ENCODE peak calls at places on chromosomes 12 and 14, in four cellular contexts. C is pancreas, B is uterus, D is tibial artery. W is an unnamed sample.

GRCh38 chr12:124520896-124521295 is 46.5 kb downstream of the NCOR2 start:
- DNase-seq in C (peak), B (peak), D (no peak), W (no peak)

GRCh38 chr12:15629108-15629507 is 160.1 kb downstream of the EPS8 start:
- DNase-seq in C (no peak), B (peak), D (peak), W (no peak)

GRCh38 chr12:45498645-45499044 is 230.9 kb upstream of the ARID2 start:
- DNase-seq in C (no peak), B (no peak), D (no peak), W (no peak)

GRCh38 chr14:76812093-76812421 is 625 bp downstream of the ANGEL1 start:
- DNase-seq in C (no peak), B (no peak), D (no peak), W (no peak)

GRCh38 chr12:98998697-98999299 is 353.7 kb downstream of the APAF1 start:
- DNase-seq in C (no peak), B (no peak), D (no peak), W (no peak)

GRCh38 chr12:88579572-88579940 is 715 bp downstream of the KITLG start:
- DNase-seq in C (peak), B (peak), D (peak), W (no peak)

GRCh38 chr12:104513681-104514080 is 56.9 kb downstream of the CHST11 start:
- DNase-seq in C (no peak), B (no peak), D (no peak), W (no peak)

GRCh38 chr14:78519863-78520262 is 349.7 kb downstream of the NRXN3 start:
- DNase-seq in C (no peak), B (no peak), D (no peak), W (no peak)

GRCh38 chr12:25557830-25558436 is 4.8 kb upstream of the LMNTD1 start:
- DNase-seq in C (no peak), B (no peak), D (no peak), W (no peak)

GRCh38 chr12:113174461-113175384 is 10.6 kb downstream of the DDX54 start:
- DNase-seq in C (peak), B (peak), D (peak), W (no peak)

GRCh38 chr12:71865166-71865713 is 25.7 kb downstream of the TBC1D15 start:
- DNase-seq in C (no peak), B (no peak), D (no peak), W (no peak)

DNA sequence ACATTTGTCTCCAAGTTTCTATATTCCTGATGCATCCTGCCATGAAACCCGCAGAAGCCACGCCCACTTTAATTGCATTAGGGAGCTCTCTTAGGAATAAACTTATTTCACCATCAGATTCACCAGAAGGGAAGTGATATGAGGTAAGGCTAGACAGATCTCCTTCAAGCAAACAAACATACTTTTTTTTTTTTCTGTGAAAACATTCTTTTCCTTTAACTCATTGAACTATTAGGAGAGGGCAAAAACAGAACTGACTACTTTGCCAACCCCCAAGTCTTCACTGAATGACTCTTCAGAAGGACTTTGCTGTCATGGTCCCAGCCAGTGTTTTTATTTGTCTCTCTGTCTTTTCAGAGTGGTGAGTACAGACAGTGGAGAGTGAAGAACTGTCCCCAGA is 48.4 kb downstream of the GTF2A1 start:
- DNase-seq in C (no peak), B (no peak), D (no peak), W (no peak)
- H3K27ac ChIP-seq in C (no peak), B (no peak), D (no peak), W (no peak)

DNA sequence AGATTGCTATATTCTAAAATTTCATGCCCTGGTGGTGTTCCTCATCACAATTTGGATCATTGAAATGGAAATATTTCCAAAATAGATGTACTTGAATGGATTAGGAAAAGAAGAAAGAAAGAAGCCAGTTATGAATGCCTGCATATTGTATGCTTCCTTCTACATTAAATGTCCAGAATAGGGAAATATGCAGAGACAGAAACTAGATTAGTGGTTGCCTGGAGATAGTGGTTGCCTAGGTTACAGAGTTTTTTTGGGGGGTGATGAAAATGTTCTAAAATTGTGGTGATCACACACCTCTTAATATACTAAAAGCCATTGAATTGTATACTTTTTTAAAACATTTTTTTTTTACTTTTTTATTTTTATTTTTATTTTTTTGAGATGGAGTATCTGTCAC is 18.0 kb downstream of the TUBA1A start:
- DNase-seq in C (no peak), B (no peak), D (no peak), W (no peak)
- H3K4me3 ChIP-seq in C (no peak), B (no peak), D (no peak), W (no peak)

GRCh38 chr12:6644257-6644596 is 3.0 kb downstream of the ACRBP start:
- DNase-seq in C (peak), B (no peak), D (no peak), W (no peak)
- H3K27ac ChIP-seq in C (peak), B (no peak), D (no peak), W (no peak)

GRCh38 chr14:103093856-103094405 is 594 bp upstream of the EXOC3L4 start:
- DNase-seq in C (peak), B (no peak), D (no peak), W (no peak)
- H3K4me3 ChIP-seq in C (no peak), B (no peak), D (no peak), W (peak)

GRCh38 chr14:90681889-90682429 is 134.3 kb downstream of the TTC7B start:
- DNase-seq in C (no peak), B (no peak), D (no peak), W (no peak)
- H3K27ac ChIP-seq in C (no peak), B (no peak), D (no peak), W (peak)

GRCh38 chr14:100143523-100143922 is 15.9 kb downstream of the DEGS2 start:
- DNase-seq in C (no peak), B (no peak), D (no peak), W (no peak)

GRCh38 chr14:100145682-100146464 is 13.6 kb downstream of the DEGS2 start:
- DNase-seq in C (peak), B (no peak), D (no peak), W (no peak)

GRCh38 chr14:100144996-100145646 is 14.3 kb downstream of the DEGS2 start:
- DNase-seq in C (peak), B (no peak), D (no peak), W (no peak)

GRCh38 chr14:100143934-100144333 is 15.5 kb downstream of the DEGS2 start:
- DNase-seq in C (peak), B (no peak), D (no peak), W (no peak)

GRCh38 chr14:100144645-100144995 is 14.8 kb downstream of the DEGS2 start:
- DNase-seq in C (no peak), B (no peak), D (no peak), W (no peak)
- H3K4me3 ChIP-seq in C (no peak), B (no peak), D (no peak), W (no peak)

GRCh38 chr14:74660863-74661262 is 48.8 kb upstream of the LTBP2 start:
- DNase-seq in C (no peak), B (no peak), D (no peak), W (no peak)
- H3K27ac ChIP-seq in C (no peak), B (no peak), D (peak), W (no peak)

GRCh38 chr12:92142251-92142896 is 3.3 kb downstream of the BTG1 start:
- DNase-seq in C (no peak), B (no peak), D (no peak), W (no peak)

GRCh38 chr12:92141585-92142244 is 3.9 kb downstream of the BTG1 start:
- DNase-seq in C (no peak), B (no peak), D (no peak), W (no peak)

GRCh38 chr12:92139634-92140555 is 5.8 kb downstream of the BTG1 start:
- DNase-seq in C (no peak), B (no peak), D (no peak), W (no peak)

GRCh38 chr12:92143280-92143679 is 2.4 kb downstream of the BTG1 start:
- DNase-seq in C (no peak), B (no peak), D (no peak), W (no peak)

GRCh38 chr12:92140919-92141536 is 4.6 kb downstream of the BTG1 start:
- DNase-seq in C (no peak), B (no peak), D (no peak), W (no peak)
- H3K4me3 ChIP-seq in C (peak), B (peak), D (peak), W (peak)

GRCh38 chr12:53193040-53193439 is 12.3 kb upstream of the CSAD start:
- DNase-seq in C (no peak), B (no peak), D (peak), W (no peak)
- H3K27ac ChIP-seq in C (no peak), B (no peak), D (no peak), W (no peak)

DNA sequence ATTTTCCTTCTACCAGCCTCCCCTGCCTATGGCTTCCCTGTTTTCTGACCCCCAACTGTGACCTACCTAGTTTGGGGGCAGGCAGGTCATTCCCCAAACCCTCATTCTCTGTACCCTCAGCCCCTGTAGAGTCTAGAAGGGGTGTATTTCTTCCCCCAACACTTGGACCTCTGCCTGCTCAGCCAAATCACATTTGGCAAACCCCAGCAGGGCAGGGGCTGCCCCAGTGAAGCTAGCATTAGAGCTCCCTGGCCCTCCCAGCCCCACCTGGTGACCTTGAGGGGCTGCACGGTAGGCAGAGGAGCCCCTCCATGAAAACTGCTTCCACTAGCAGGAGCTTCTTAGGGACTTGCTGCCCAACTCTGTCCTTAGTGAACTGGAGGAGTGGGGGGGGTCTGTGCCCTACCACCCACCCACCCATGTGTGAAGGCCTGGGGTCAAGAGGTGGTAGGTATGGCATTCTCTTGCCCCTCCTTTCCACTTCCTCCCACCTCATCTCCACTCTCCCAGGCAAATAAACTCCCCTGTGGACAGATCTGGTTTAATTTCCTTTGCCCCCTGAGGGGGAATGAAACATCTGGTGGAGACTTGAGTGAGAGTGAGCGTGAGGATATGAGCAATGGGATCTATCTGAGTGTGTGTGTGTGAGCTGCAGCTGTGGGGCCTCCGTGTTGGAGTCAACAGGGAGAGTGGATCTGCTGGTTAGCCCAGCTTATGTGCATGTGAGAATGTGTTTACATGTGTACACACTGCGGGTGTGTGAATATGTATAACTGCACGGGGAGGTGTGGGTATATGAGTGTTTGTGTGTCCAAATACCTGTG is 1.6 kb downstream of the NXPH4 start:
- DNase-seq in C (no peak), B (no peak), D (no peak), W (no peak)
- H3K4me3 ChIP-seq in C (no peak), B (no peak), D (no peak), W (no peak)

W was measured in esophagus squamous epithelium.